ENCODE peak calls at places on chromosomes 12 and 14, in eight cellular contexts. V is GM12878, Q is transverse colon, S is A549, A is ovary, Y is HepG2, W is stomach, C is SK-N-SH. J is an unnamed sample.

GRCh38 chr14:65993103-65993502 is 493.1 kb upstream of the CCDC196 start:
- DNase-seq in V (no peak), Q (no peak), S (no peak), A (no peak), Y (no peak), W (no peak), C (no peak), J (no peak)

GRCh38 chr12:123431951-123432886 is 4.3 kb downstream of the RILPL2 start:
- DNase-seq in V (no peak), Q (no peak), S (no peak), A (no peak), Y (no peak), W (peak; percentile 30), C (no peak), J (no peak)

GRCh38 chr14:66069830-66070541 is 416.2 kb upstream of the CCDC196 start:
- DNase-seq in V (no peak), Q (no peak), S (no peak), A (no peak), Y (no peak), W (no peak), C (no peak), J (no peak)

GRCh38 chr14:61802010-61802621 is 39.9 kb downstream of the SNAPC1 start:
- DNase-seq in V (peak; percentile 12), Q (no peak), S (no peak), A (no peak), Y (no peak), W (no peak), C (no peak), J (no peak)

GRCh38 chr14:93113678-93114067 is 2.1 kb downstream of the ITPK1 start:
- DNase-seq in V (no peak), Q (no peak), S (no peak), A (no peak), Y (no peak), W (no peak), C (no peak), J (no peak)

GRCh38 chr14:50342211-50343080 is 30.3 kb downstream of the DMAC2L start:
- DNase-seq in V (no peak), Q (peak; percentile 45), S (peak; percentile 21), A (peak; percentile 61), Y (peak; percentile 66), W (no peak), C (peak; percentile 78), J (peak; percentile 88)

GRCh38 chr14:95471526-95472304 is 44.7 kb downstream of the SYNE3 start:
- DNase-seq in V (no peak), Q (no peak), S (no peak), A (peak; percentile 46), Y (no peak), W (no peak), C (no peak), J (no peak)

GRCh38 chr12:23949212-23950010 is at the start of gene SOX5:
- DNase-seq in V (no peak), Q (no peak), S (no peak), A (peak; percentile 31), Y (peak; percentile 75), W (peak; percentile 28), C (peak; percentile 30), J (peak; percentile 70)

GRCh38 chr12:127893875-127894635 is 372.9 kb upstream of the TMEM132C start:
- DNase-seq in V (no peak), Q (no peak), S (no peak), A (no peak), Y (no peak), W (no peak), C (no peak), J (no peak)

GRCh38 chr14:100406505-100407131 is 83.5 kb downstream of the SLC25A47 start:
- DNase-seq in V (no peak), Q (peak; percentile 79), S (no peak), A (no peak), Y (peak; percentile 66), W (peak; percentile 46), C (no peak), J (no peak)

GRCh38 chr12:54154708-54155316 is 34.0 kb downstream of the SMUG1 start:
- DNase-seq in V (no peak), Q (no peak), S (no peak), A (no peak), Y (no peak), W (no peak), C (no peak), J (no peak)

GRCh38 chr14:65290830-65291229 is 121.7 kb upstream of the FUT8 start:
- DNase-seq in V (no peak), Q (no peak), S (no peak), A (no peak), Y (peak; percentile 68), W (no peak), C (no peak), J (no peak)

GRCh38 chr14:72547999-72548398 is 345.9 kb downstream of the DPF3 start:
- DNase-seq in V (no peak), Q (no peak), S (no peak), A (no peak), Y (no peak), W (no peak), C (peak; percentile 68), J (peak; percentile 5)

GRCh38 chr12:81296556-81297305 is 218.9 kb downstream of the ACSS3 start:
- DNase-seq in V (no peak), Q (no peak), S (no peak), A (no peak), Y (no peak), W (no peak), C (no peak), J (no peak)

GRCh38 chr12:28374556-28374955 is 184.3 kb downstream of the CCDC91 start:
- DNase-seq in V (no peak), Q (no peak), S (no peak), A (no peak), Y (no peak), W (no peak), C (no peak), J (no peak)

GRCh38 chr14:95679995-95680735 is 6.1 kb upstream of the TCL1B start:
- DNase-seq in V (no peak), Q (no peak), S (no peak), A (no peak), Y (peak; percentile 21), W (no peak), C (no peak), J (no peak)

GRCh38 chr12:56632701-56633464 is 2.8 kb upstream of the BAZ2A start:
- DNase-seq in V (no peak), Q (no peak), S (no peak), A (no peak), Y (no peak), W (no peak), C (peak; percentile 23), J (no peak)
- TF ChIP-seq EP300 in V (no peak), Q (no peak), S (no peak), A (no peak), Y (no peak), W (no peak), C (no peak), J (no peak)

GRCh38 chr12:57235728-57236131 is 6.2 kb downstream of the SHMT2 start:
- DNase-seq in V (no peak), Q (no peak), S (no peak), A (no peak), Y (no peak), W (no peak), C (no peak), J (no peak)
- H3K4me1 ChIP-seq in V (peaks cover 36% of the 10 kb centered on the region), Q (peaks cover 35% of the 10 kb centered on the region), S (peaks cover 9% of the 10 kb centered on the region), A (peaks cover 12% of the 10 kb centered on the region), Y (peaks cover 85% of the 10 kb centered on the region), W (peaks cover 27% of the 10 kb centered on the region), C (peaks cover 39% of the 10 kb centered on the region), J (peaks cover 30% of the 10 kb centered on the region)

DNA sequence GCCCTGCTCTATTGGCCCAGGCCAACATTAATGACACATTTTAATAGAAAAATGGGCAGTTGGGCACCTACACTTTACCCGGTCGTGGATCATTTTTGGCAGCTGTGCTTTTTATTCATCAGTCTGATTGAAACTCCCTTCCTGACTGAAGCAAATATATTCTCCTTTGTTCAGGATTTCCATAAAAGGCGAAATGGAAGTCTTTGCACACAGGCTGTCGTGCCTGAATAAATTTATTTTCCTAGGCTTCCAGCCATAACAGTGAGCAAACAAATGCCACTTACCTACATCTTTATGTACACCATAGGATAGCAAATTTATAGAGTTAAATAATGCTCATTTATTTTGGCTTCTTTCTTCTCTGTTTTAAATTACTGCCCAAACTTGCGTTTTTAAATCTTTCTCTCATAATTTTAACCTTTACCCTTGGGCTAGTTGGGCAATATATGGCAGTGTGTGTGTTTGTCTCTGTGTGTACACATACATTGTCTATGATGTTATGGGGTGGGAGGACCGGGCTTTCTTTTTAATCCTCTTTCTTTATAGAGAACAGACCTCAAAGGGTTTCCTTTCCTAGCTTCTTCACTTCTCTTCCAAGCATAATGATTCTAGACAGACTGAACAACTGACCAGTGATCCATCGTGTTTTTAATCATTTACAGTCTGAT is 480.8 kb upstream of the DCN start:
- DNase-seq in V (no peak), Q (no peak), S (no peak), A (no peak), Y (no peak), W (no peak), C (no peak), J (no peak)
- TF ChIP-seq EP300 in V (no peak), Q (no peak), S (no peak), A (no peak), Y (no peak), W (no peak), C (no peak), J (no peak)

GRCh38 chr12:6540181-6540877 is 6.0 kb downstream of the GAPDH start:
- DNase-seq in V (no peak), Q (peak; percentile 96), S (peak; percentile 87), A (peak; percentile 88), Y (no peak), W (peak; percentile 78), C (peak; percentile 36), J (peak; percentile 94)

GRCh38 chr12:6541371-6542165 is 7.3 kb downstream of the GAPDH start:
- DNase-seq in V (no peak), Q (no peak), S (no peak), A (no peak), Y (no peak), W (no peak), C (no peak), J (peak; percentile 63)

GRCh38 chr12:6536894-6537579 is 2.7 kb downstream of the GAPDH start:
- DNase-seq in V (no peak), Q (no peak), S (no peak), A (no peak), Y (peak; percentile 3), W (no peak), C (no peak), J (peak; percentile 64)

GRCh38 chr12:6538420-6539275 is 4.3 kb downstream of the GAPDH start:
- DNase-seq in V (no peak), Q (no peak), S (peak; percentile 42), A (no peak), Y (peak; percentile 6), W (no peak), C (peak; percentile 40), J (peak; percentile 56)

DNA sequence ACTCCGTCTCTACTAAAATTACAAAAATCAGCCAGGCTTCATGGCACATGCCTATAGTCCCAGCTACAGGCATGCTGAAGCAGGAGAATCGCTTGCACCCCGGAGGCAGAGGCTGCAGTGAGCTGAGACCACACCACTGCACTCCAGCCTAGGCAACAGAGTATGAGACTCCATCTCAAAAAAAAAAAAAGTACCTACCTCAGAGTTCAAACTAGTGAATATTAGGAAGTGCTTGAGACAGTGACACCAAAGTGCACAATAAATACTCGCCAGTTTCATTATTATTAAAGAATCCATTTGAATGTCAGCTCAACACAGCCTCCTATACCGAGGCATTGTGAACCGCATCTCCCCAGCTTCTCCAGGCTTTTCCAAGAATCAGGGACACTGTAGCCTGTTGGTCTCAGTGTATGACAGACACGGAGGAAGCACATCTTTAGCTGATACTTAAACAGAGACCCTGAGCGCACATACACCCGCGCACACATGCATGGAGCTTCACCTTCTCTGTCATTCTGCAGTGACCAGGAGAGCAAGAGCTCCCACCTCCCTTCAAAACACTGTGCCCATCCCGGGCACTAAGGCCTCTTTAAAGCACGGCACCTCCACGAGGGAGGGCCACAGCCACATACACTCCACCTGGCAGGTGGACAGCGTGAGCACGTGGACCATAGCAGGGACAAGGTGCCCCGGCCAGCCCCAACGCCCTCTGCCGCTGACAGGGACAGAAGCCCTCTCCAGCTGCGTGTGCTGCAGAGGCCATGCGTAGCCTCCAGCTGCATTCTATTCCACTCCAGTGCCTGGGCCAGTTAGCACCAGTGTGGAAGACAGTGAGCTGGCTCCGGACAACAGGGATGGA is 5.2 kb downstream of the GAPDH start:
- DNase-seq in V (no peak), Q (no peak), S (peak; percentile 41), A (no peak), Y (no peak), W (no peak), C (peak; percentile 41), J (peak; percentile 68)
- H3K4me1 ChIP-seq in V (peaks cover 26% of the 10 kb centered on the region), Q (peaks cover 62% of the 10 kb centered on the region), S (peaks cover 57% of the 10 kb centered on the region), A (peaks cover 7% of the 10 kb centered on the region), Y (peaks cover 53% of the 10 kb centered on the region), W (peaks cover 49% of the 10 kb centered on the region), C (peaks cover 20% of the 10 kb centered on the region), J (no peaks in the 10 kb centered on the region)